ENCODE peak calls at places on chromosomes 12 and 14, in seven cellular contexts. F, K, P, M, A, Y and Q are unnamed samples.

GRCh38 chr12:123075092-123075491 is 75.8 kb downstream of the PITPNM2 start:
- DNase-seq in F (peak; percentile 55), K (no peak), P (no peak), M (no peak), A (no peak), Y (no peak), Q (no peak)

GRCh38 chr12:95998611-95999300 is 2.6 kb upstream of the HAL start:
- DNase-seq in F (peak; percentile 53), K (peak; percentile 25), P (no peak), M (no peak), A (peak; percentile 45), Y (no peak), Q (no peak)

GRCh38 chr12:51836012-51836832 is 12.3 kb downstream of the FIGNL2 start:
- DNase-seq in F (no peak), K (no peak), P (no peak), M (no peak), A (no peak), Y (no peak), Q (no peak)

GRCh38 chr14:29716150-29716549 is 211.5 kb downstream of the PRKD1 start:
- DNase-seq in F (no peak), K (no peak), P (no peak), M (no peak), A (no peak), Y (no peak), Q (no peak)

GRCh38 chr14:53953828-53954550 is 2.6 kb downstream of the BMP4 start:
- DNase-seq in F (no peak), K (no peak), P (peak; percentile 59), M (peak; percentile 83), A (peak; percentile 28), Y (peak; percentile 51), Q (no peak)

GRCh38 chr14:72904840-72905561 is 11.1 kb upstream of the DPF3 start:
- DNase-seq in F (peak; percentile 76), K (peak; percentile 52), P (peak; percentile 52), M (peak; percentile 80), A (peak; percentile 75), Y (peak; percentile 54), Q (peak; percentile 79)

GRCh38 chr12:15527201-15527782 is 205.0 kb downstream of the PTPRO start:
- DNase-seq in F (no peak), K (no peak), P (peak; percentile 59), M (peak; percentile 69), A (no peak), Y (peak; percentile 28), Q (no peak)

GRCh38 chr12:53252349-53252916 is 15.7 kb upstream of the ESPL1 start:
- DNase-seq in F (no peak), K (no peak), P (peak; percentile 68), M (peak; percentile 71), A (peak; percentile 39), Y (no peak), Q (no peak)

GRCh38 chr12:90827567-90827966 is 127.4 kb downstream of the CCER1 start:
- DNase-seq in F (no peak), K (no peak), P (no peak), M (no peak), A (no peak), Y (no peak), Q (no peak)

GRCh38 chr14:31320216-31320615 is 100.1 kb downstream of the HEATR5A start:
- DNase-seq in F (no peak), K (no peak), P (no peak), M (no peak), A (no peak), Y (peak; percentile 65), Q (no peak)

GRCh38 chr14:91654836-91655235 is 77.0 kb downstream of the CATSPERB start:
- DNase-seq in F (no peak), K (no peak), P (no peak), M (no peak), A (no peak), Y (no peak), Q (no peak)

GRCh38 chr14:59698793-59699192 is 122.2 kb upstream of the CCDC175 start:
- DNase-seq in F (no peak), K (no peak), P (no peak), M (no peak), A (no peak), Y (no peak), Q (no peak)

GRCh38 chr14:93049295-93049694 is 66.4 kb downstream of the ITPK1 start:
- DNase-seq in F (no peak), K (no peak), P (no peak), M (no peak), A (no peak), Y (no peak), Q (no peak)

GRCh38 chr12:1740161-1740948 is 49.5 kb downstream of the ADIPOR2 start:
- DNase-seq in F (no peak), K (no peak), P (no peak), M (no peak), A (no peak), Y (no peak), Q (no peak)

GRCh38 chr14:103206023-103206481 is 82.8 kb downstream of the TNFAIP2 start:
- DNase-seq in F (no peak), K (no peak), P (no peak), M (no peak), A (peak; percentile 38), Y (peak; percentile 44), Q (no peak)

GRCh38 chr12:75707983-75708382 is 196.6 kb upstream of the KRR1 start:
- DNase-seq in F (no peak), K (no peak), P (no peak), M (no peak), A (no peak), Y (no peak), Q (no peak)

DNA sequence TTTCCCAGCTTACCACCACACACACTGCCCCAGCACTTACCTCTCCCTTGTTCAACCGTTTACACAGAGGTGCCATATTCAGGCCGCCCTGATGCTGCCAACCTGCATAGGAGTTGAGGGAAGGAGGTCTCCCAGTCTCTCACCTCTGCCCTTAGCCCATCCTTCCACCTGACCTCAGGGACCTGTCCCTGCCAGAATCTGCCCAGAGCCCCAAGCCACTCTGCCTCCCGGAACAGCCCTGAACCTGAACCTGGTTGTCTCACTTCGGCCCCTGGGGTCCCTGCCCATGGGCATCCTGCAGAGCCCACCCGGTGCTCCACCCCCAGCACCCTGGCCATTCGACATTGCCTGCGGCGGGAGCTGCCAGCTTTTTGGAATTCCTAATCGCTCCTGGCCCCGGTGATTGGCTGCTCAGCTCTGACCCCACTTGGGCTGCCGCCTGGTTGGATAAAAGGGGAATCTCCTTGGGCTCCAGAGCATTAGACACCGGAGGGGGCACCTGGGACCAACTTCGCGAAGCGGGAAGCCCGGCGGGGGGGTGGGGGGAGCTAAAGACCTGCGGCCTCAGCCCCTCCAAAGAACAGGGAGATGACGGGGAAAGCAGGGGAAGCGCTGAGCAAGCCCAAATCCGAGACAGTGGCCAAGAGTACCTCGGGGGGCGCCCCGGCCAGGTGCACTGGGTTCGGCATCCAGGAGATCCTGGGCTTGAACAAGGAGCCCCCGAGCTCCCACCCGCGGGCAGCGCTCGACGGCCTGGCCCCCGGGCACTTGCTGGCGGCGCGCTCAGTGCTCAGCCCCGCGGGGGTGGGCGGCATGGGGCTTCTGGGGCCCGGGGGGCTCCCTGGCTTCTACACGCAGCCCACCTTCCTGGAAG is at the start of gene VSX2:
- DNase-seq in F (no peak), K (no peak), P (no peak), M (no peak), A (no peak), Y (no peak), Q (no peak)
- H3K27ac ChIP-seq in F (no peak within 1 kb of the TSS), K (no peak within 1 kb of the TSS), P (no peak within 1 kb of the TSS), M (no peak within 1 kb of the TSS), A (no peak within 1 kb of the TSS), Y (no peak within 1 kb of the TSS), Q (no peak within 1 kb of the TSS)

DNA sequence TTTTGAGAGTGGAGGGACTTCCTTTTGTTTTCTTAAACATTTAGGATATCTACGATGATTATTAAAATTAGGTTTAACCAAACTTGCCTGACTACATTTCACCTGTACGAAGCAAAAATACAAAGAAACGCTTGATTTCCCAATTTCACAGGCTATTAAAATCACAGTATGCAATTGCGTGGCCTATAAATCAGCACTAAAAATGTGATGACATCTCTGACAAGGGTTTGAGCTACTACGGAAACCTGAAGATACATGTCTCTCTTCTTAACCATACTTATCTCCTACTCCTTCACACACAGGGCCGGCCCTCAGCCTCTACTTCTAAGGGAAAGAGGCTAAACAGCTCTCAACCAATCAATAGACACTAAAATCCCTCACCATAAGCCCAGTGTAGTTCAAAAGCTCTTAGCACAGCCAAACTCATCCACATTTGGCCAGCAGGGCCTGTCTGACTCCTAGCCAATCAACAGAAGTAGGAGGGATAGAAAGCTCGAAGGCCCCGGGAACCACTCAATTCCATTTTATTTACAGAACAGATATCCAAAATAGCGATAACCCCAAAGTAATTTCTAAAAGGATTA is 137.3 kb downstream of the FOXN3 start:
- DNase-seq in F (no peak), K (no peak), P (no peak), M (peak; percentile 9), A (no peak), Y (no peak), Q (no peak)
- H3K4me1 ChIP-seq in F (peaks cover 16% of the 10 kb centered on the region), K (no peaks in the 10 kb centered on the region), P (no peaks in the 10 kb centered on the region), M (peaks cover 7% of the 10 kb centered on the region), A (no peaks in the 10 kb centered on the region), Y (no peaks in the 10 kb centered on the region), Q (no peaks in the 10 kb centered on the region)

GRCh38 chr12:74537707-74538385 is at the start of gene ATXN7L3B:
- DNase-seq in F (peak; percentile 97), K (peak; percentile 80), P (peak; percentile 93), M (peak; percentile 95), A (peak; percentile 93), Y (peak; percentile 94), Q (peak; percentile 90)
- TF ChIP-seq CTCF in F (no peak), K (no peak), P (no peak), M (no peak), A (no peak), Y (no peak), Q (no peak)

GRCh38 chr12:111767362-111768158 is 827 bp downstream of the ALDH2 start:
- DNase-seq in F (no peak), K (no peak), P (no peak), M (no peak), A (no peak), Y (no peak), Q (no peak)
- H3K27ac ChIP-seq in F (no peak overlapping the region), K (peak overlapping the region; percentile 32), P (peak overlapping the region; percentile 96), M (peak overlapping the region; percentile 94), A (peak overlapping the region; percentile 79), Y (peak overlapping the region; percentile 80), Q (peak overlapping the region; percentile 83)

GRCh38 chr14:52937306-52937705 is 13.5 kb downstream of the FERMT2 start:
- DNase-seq in F (no peak), K (no peak), P (no peak), M (no peak), A (no peak), Y (no peak), Q (no peak)
- H3K4me1 ChIP-seq in F (no peaks in the 10 kb centered on the region), K (no peaks in the 10 kb centered on the region), P (peaks cover 56% of the 10 kb centered on the region), M (peaks cover 20% of the 10 kb centered on the region), A (no peaks in the 10 kb centered on the region), Y (peaks cover 65% of the 10 kb centered on the region), Q (no peaks in the 10 kb centered on the region)

GRCh38 chr12:105534068-105534467 is 203.6 kb downstream of the C12orf75 start:
- DNase-seq in F (no peak), K (no peak), P (no peak), M (no peak), A (no peak), Y (no peak), Q (no peak)
- TF ChIP-seq CTCF in F (no peak), K (no peak), P (no peak), M (no peak), A (no peak), Y (no peak), Q (no peak)